ENCODE peak calls at places on chromosome 22, in five cellular contexts. One of them, this sample, is unnamed.

GRCh38 chr22:45503816-45504702 is 1.4 kb downstream of the FBLN1 start:
- DNase-seq in SK-N-MC: peak
- DNase-seq in CD4-positive, alpha-beta memory T cell: no peak
- DNase-seq in heart left ventricle: no peak
- DNase-seq in right cardiac atrium: no peak
- DNase-seq in this sample: peak

GRCh38 chr22:17171313-17172171 is 12.5 kb upstream of the HDHD5 start:
- DNase-seq in SK-N-MC: no peak
- DNase-seq in CD4-positive, alpha-beta memory T cell: peak
- DNase-seq in heart left ventricle: peak
- DNase-seq in right cardiac atrium: peak
- DNase-seq in this sample: peak

GRCh38 chr22:44574057-44574456 is 76.0 kb upstream of the RTL6 start:
- DNase-seq in SK-N-MC: no peak
- DNase-seq in CD4-positive, alpha-beta memory T cell: no peak
- DNase-seq in heart left ventricle: peak
- DNase-seq in right cardiac atrium: peak
- DNase-seq in this sample: no peak

GRCh38 chr22:21695432-21696085 is 29.7 kb downstream of the PPIL2 start:
- DNase-seq in SK-N-MC: no peak
- DNase-seq in CD4-positive, alpha-beta memory T cell: no peak
- DNase-seq in heart left ventricle: no peak
- DNase-seq in right cardiac atrium: no peak
- DNase-seq in this sample: no peak

GRCh38 chr22:46931881-46932280 is 169.4 kb downstream of the TBC1D22A start:
- DNase-seq in SK-N-MC: no peak
- DNase-seq in CD4-positive, alpha-beta memory T cell: no peak
- DNase-seq in heart left ventricle: no peak
- DNase-seq in right cardiac atrium: no peak
- DNase-seq in this sample: no peak

GRCh38 chr22:44210721-44211120 is 30.0 kb downstream of the PARVG start:
- DNase-seq in SK-N-MC: no peak
- DNase-seq in CD4-positive, alpha-beta memory T cell: no peak
- DNase-seq in heart left ventricle: no peak
- DNase-seq in right cardiac atrium: no peak
- DNase-seq in this sample: no peak

GRCh38 chr22:36238348-36239149 is 778 bp downstream of the APOL2 start:
- DNase-seq in SK-N-MC: no peak
- DNase-seq in CD4-positive, alpha-beta memory T cell: no peak
- DNase-seq in heart left ventricle: peak
- DNase-seq in right cardiac atrium: no peak
- DNase-seq in this sample: peak

GRCh38 chr22:50281957-50282356 is 11.8 kb upstream of the MAPK11 start:
- DNase-seq in SK-N-MC: no peak
- DNase-seq in CD4-positive, alpha-beta memory T cell: no peak
- DNase-seq in heart left ventricle: peak
- DNase-seq in right cardiac atrium: no peak
- DNase-seq in this sample: no peak

GRCh38 chr22:48578138-48579034 is 1249.3 kb downstream of the BRD1 start:
- DNase-seq in SK-N-MC: no peak
- DNase-seq in CD4-positive, alpha-beta memory T cell: no peak
- DNase-seq in heart left ventricle: peak
- DNase-seq in right cardiac atrium: peak
- DNase-seq in this sample: peak

GRCh38 chr22:49183826-49184216 is 643.9 kb downstream of the BRD1 start:
- DNase-seq in SK-N-MC: no peak
- DNase-seq in CD4-positive, alpha-beta memory T cell: no peak
- DNase-seq in heart left ventricle: no peak
- DNase-seq in right cardiac atrium: no peak
- DNase-seq in this sample: peak

GRCh38 chr22:46056169-46057041 is 79.4 kb upstream of the WNT7B start:
- DNase-seq in SK-N-MC: no peak
- DNase-seq in CD4-positive, alpha-beta memory T cell: no peak
- DNase-seq in heart left ventricle: peak
- DNase-seq in right cardiac atrium: no peak
- DNase-seq in this sample: peak

GRCh38 chr22:36215976-36216375 is 14.4 kb upstream of the APOL4 start:
- DNase-seq in SK-N-MC: no peak
- DNase-seq in CD4-positive, alpha-beta memory T cell: no peak
- DNase-seq in heart left ventricle: no peak
- DNase-seq in right cardiac atrium: no peak
- DNase-seq in this sample: no peak

GRCh38 chr22:37245740-37246139 is 1.7 kb upstream of the RAC2 start:
- DNase-seq in SK-N-MC: no peak
- DNase-seq in CD4-positive, alpha-beta memory T cell: no peak
- DNase-seq in heart left ventricle: no peak
- DNase-seq in right cardiac atrium: no peak
- DNase-seq in this sample: no peak
- H3K4me3 ChIP-seq in SK-N-MC: no peak
- H3K4me3 ChIP-seq in CD4-positive, alpha-beta memory T cell: no peak
- H3K4me3 ChIP-seq in heart left ventricle: no peak
- H3K4me3 ChIP-seq in right cardiac atrium: no peak
- H3K4me3 ChIP-seq in this sample: no peak

GRCh38 chr22:19970479-19971275 is 29.1 kb upstream of the TXNRD2 start:
- DNase-seq in SK-N-MC: no peak
- DNase-seq in CD4-positive, alpha-beta memory T cell: peak
- DNase-seq in heart left ventricle: peak
- DNase-seq in right cardiac atrium: peak
- DNase-seq in this sample: peak
- H3K27ac ChIP-seq in SK-N-MC: no peak
- H3K27ac ChIP-seq in CD4-positive, alpha-beta memory T cell: no peak
- H3K27ac ChIP-seq in heart left ventricle: no peak
- H3K27ac ChIP-seq in right cardiac atrium: no peak
- H3K27ac ChIP-seq in this sample: no peak

DNA sequence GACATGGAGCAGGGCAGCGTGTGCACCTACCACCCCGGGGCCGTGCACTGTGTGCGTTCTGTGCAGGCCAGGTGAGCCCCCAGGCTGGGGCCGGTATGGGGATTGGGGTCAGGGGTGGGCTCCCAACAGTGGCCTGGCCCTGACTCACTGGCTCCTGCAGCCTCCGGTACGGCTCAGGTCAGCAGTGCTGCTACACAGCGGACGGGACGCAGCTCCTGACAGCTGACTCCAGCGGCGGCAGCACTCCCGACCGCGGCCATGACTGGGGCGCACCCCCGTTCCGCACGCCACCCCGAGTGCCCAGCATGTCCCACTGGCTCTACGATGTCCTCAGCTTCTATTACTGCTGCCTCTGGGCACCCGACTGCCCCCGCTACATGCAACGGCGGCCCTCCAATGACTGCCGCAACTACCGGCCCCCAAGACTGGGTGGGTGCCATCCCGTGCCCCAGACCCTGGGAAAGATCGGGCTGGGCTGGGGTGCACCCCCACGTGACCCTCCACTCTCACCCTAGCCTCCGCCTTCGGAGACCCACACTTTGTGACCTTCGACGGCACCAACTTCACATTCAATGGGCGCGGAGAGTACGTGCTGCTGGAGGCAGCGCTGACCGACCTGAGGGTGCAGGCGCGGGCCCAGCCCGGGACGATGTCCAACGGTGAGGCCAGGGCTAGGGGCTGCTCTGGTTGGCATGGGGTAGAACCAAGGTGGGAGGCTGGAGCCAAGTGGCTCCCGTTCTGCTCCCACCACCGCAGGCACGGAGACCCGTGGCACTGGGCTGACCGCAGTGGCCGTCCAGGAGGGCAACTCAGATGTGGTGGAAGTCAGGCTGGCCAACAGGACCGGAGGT is 4.4 kb downstream of the SUSD2 start:
- DNase-seq in SK-N-MC: no peak
- DNase-seq in CD4-positive, alpha-beta memory T cell: no peak
- DNase-seq in heart left ventricle: no peak
- DNase-seq in right cardiac atrium: peak
- DNase-seq in this sample: peak
- H3K4me3 ChIP-seq in SK-N-MC: no peak
- H3K4me3 ChIP-seq in CD4-positive, alpha-beta memory T cell: no peak
- H3K4me3 ChIP-seq in heart left ventricle: no peak
- H3K4me3 ChIP-seq in right cardiac atrium: no peak
- H3K4me3 ChIP-seq in this sample: no peak

DNA sequence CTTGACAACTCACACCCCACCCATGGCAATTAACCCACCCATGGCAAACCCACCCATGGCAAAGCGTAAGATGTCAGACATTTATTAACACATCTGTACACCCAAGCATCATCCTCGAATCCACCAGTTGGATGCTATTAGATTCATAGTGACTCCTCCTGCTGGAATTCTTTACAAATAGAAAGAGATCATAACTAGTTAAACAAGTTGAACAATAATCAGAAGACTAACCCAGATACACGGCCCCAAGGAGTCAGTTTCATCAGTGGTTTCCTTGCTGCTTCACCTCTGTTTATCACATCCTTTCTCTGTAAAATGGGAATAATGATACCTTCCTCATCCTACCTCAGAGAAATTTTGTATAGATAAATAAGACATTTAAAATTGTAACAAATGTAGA is 5.1 kb downstream of the GTPBP1 start:
- DNase-seq in SK-N-MC: no peak
- DNase-seq in CD4-positive, alpha-beta memory T cell: no peak
- DNase-seq in heart left ventricle: no peak
- DNase-seq in right cardiac atrium: no peak
- DNase-seq in this sample: no peak
- H3K27ac ChIP-seq in SK-N-MC: no peak
- H3K27ac ChIP-seq in CD4-positive, alpha-beta memory T cell: no peak
- H3K27ac ChIP-seq in heart left ventricle: no peak
- H3K27ac ChIP-seq in right cardiac atrium: no peak
- H3K27ac ChIP-seq in this sample: no peak

DNA sequence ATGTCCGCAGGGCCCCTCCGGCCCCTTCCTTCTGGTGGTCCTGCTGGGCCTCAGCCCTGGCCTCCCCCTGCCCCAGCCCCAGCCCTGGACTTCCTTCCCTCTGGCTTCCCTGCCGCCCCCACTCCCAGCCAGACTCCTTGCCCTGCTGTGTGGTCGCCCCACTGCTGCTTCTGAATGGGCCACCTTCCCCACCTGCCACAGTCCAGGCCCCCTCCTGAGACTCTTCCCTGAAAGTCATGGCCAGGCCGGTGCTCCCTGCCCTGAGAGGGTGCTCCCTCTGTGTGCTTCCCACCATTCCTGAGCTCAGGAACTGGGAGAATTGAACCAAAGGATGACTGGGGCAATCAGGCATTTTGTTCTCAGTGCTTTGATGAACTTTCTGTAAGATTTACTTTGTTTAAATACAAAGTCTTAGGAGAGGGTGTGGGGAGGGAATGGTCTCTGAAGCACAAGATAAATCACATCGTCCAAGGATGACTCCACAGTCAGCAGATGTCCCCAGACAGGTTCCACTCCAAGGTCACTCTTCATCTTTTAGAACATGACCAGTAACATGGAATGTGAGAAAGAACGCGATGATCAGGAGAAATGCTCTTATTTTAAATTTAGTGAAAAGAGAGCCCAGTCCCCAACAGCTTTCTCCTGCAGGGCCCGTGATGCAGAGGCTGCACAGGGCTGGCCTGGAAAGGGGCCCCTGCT is 774 bp downstream of the APOBEC3D start:
- DNase-seq in SK-N-MC: no peak
- DNase-seq in CD4-positive, alpha-beta memory T cell: no peak
- DNase-seq in heart left ventricle: no peak
- DNase-seq in right cardiac atrium: no peak
- DNase-seq in this sample: no peak
- H3K4me3 ChIP-seq in SK-N-MC: peak
- H3K4me3 ChIP-seq in CD4-positive, alpha-beta memory T cell: peak
- H3K4me3 ChIP-seq in heart left ventricle: peak
- H3K4me3 ChIP-seq in right cardiac atrium: peak
- H3K4me3 ChIP-seq in this sample: no peak

This sample was measured in aorta.